ENCODE peak calls at places on chromosomes 6 and 20, in four cellular contexts. P is BJ, I is cardiac fibroblast, O is HTR-8/SVneo. J is an unnamed sample.

GRCh38 chr6:25017486-25017885 is 81.7 kb upstream of the RIPOR2 start:
- DNase-seq in I (no peak), P (no peak), O (no peak), J (no peak)

GRCh38 chr6:72661408-72661807 is 39.5 kb downstream of the KCNQ5 start:
- DNase-seq in P (no peak), I (no peak), O (no peak), J (no peak)

GRCh38 chr6:31907158-31907813 is 5.4 kb upstream of the ZBTB12 start:
- DNase-seq in O (no peak), P (no peak), I (peak; percentile 96), J (peak; percentile 22)

GRCh38 chr6:46204880-46205650 is 34.3 kb upstream of the ENPP5 start:
- DNase-seq in I (no peak), P (no peak), O (no peak), J (no peak)

GRCh38 chr6:15627829-15628228 is 35.0 kb downstream of the DTNBP1 start:
- DNase-seq in I (peak; percentile 45), P (no peak), O (no peak), J (no peak)

GRCh38 chr6:41622210-41622990 is 15.9 kb upstream of the MDFI start:
- DNase-seq in P (no peak), O (no peak), I (no peak), J (no peak)

GRCh38 chr6:154830771-154831170 is 97.6 kb downstream of the SCAF8 start:
- DNase-seq in P (no peak), O (no peak), I (no peak), J (no peak)

GRCh38 chr6:157269261-157269794 is 54.0 kb downstream of the TMEM242 start:
- DNase-seq in O (peak; percentile 18), I (peak; percentile 95), P (no peak), J (peak; percentile 34)

GRCh38 chr20:60240986-60241385 is 282.8 kb downstream of the CDH26 start:
- DNase-seq in P (no peak), O (no peak), I (no peak), J (no peak)